ENCODE peak calls at places on chromosomes 2 and 18, in six cellular contexts. One of them, this sample, is unnamed.

GRCh38 chr18:74336656-74337055 is 21.0 kb downstream of the C18orf63 start:
- DNase-seq in Peyer's patch: no peak
- DNase-seq in mucosa of descending colon: no peak
- DNase-seq in stomach: no peak
- DNase-seq in mammary epithelial cell: no peak
- DNase-seq in lung: no peak
- DNase-seq in this sample: no peak

GRCh38 chr2:212311807-212312404 is 226.7 kb downstream of the ERBB4 start:
- DNase-seq in Peyer's patch: no peak
- DNase-seq in mucosa of descending colon: no peak
- DNase-seq in stomach: no peak
- DNase-seq in mammary epithelial cell: no peak
- DNase-seq in lung: no peak
- DNase-seq in this sample: no peak

GRCh38 chr2:68643011-68643873 is at the start of gene PROKR1:
- DNase-seq in Peyer's patch: no peak
- DNase-seq in mucosa of descending colon: peak; percentile 38
- DNase-seq in stomach: peak; percentile 57
- DNase-seq in mammary epithelial cell: peak; percentile 24
- DNase-seq in lung: peak; percentile 31
- DNase-seq in this sample: peak; percentile 51

GRCh38 chr2:240146141-240146561 is 5.7 kb upstream of the OTOS start:
- DNase-seq in Peyer's patch: no peak
- DNase-seq in mucosa of descending colon: no peak
- DNase-seq in stomach: no peak
- DNase-seq in mammary epithelial cell: no peak
- DNase-seq in lung: no peak
- DNase-seq in this sample: no peak

GRCh38 chr2:96083064-96083889 is 33.1 kb downstream of the ADRA2B start:
- DNase-seq in Peyer's patch: no peak
- DNase-seq in mucosa of descending colon: no peak
- DNase-seq in stomach: no peak
- DNase-seq in mammary epithelial cell: no peak
- DNase-seq in lung: no peak
- DNase-seq in this sample: no peak

GRCh38 chr2:165874445-165875039 is 79.0 kb downstream of the TTC21B start:
- DNase-seq in Peyer's patch: no peak
- DNase-seq in mucosa of descending colon: peak; percentile 48
- DNase-seq in stomach: no peak
- DNase-seq in mammary epithelial cell: peak; percentile 66
- DNase-seq in lung: no peak
- DNase-seq in this sample: peak; percentile 86

GRCh38 chr2:66445781-66446177 is 10.9 kb downstream of the MEIS1 start:
- DNase-seq in Peyer's patch: no peak
- DNase-seq in mucosa of descending colon: no peak
- DNase-seq in stomach: no peak
- DNase-seq in mammary epithelial cell: no peak
- DNase-seq in lung: no peak
- DNase-seq in this sample: no peak

GRCh38 chr18:12921178-12921577 is 26.6 kb upstream of the SEH1L start:
- DNase-seq in Peyer's patch: no peak
- DNase-seq in mucosa of descending colon: no peak
- DNase-seq in stomach: no peak
- DNase-seq in mammary epithelial cell: no peak
- DNase-seq in lung: no peak
- DNase-seq in this sample: no peak

GRCh38 chr2:111135910-111136297 is 15.2 kb downstream of the BCL2L11 start:
- DNase-seq in Peyer's patch: no peak
- DNase-seq in mucosa of descending colon: no peak
- DNase-seq in stomach: no peak
- DNase-seq in mammary epithelial cell: no peak
- DNase-seq in lung: peak; percentile 31
- DNase-seq in this sample: no peak

GRCh38 chr2:166632616-166633015 is 138.6 kb upstream of the SCN7A start:
- DNase-seq in Peyer's patch: no peak
- DNase-seq in mucosa of descending colon: no peak
- DNase-seq in stomach: no peak
- DNase-seq in mammary epithelial cell: peak; percentile 5
- DNase-seq in lung: no peak
- DNase-seq in this sample: peak; percentile 55

GRCh38 chr2:99622578-99622977 is 132.8 kb upstream of the REV1 start:
- DNase-seq in Peyer's patch: no peak
- DNase-seq in mucosa of descending colon: peak; percentile 14
- DNase-seq in stomach: no peak
- DNase-seq in mammary epithelial cell: no peak
- DNase-seq in lung: no peak
- DNase-seq in this sample: no peak

GRCh38 chr2:65432227-65433190 is at the start of gene SPRED2:
- DNase-seq in Peyer's patch: peak; percentile 75
- DNase-seq in mucosa of descending colon: peak; percentile 90
- DNase-seq in stomach: peak; percentile 90
- DNase-seq in mammary epithelial cell: peak; percentile 97
- DNase-seq in lung: peak; percentile 93
- DNase-seq in this sample: peak; percentile 98

GRCh38 chr18:9876867-9877654 is 8.7 kb upstream of the TXNDC2 start:
- DNase-seq in Peyer's patch: no peak
- DNase-seq in mucosa of descending colon: no peak
- DNase-seq in stomach: no peak
- DNase-seq in mammary epithelial cell: peak; percentile 81
- DNase-seq in lung: peak; percentile 36
- DNase-seq in this sample: peak; percentile 93

GRCh38 chr18:43277164-43277600 is at the start of gene SYT4:
- DNase-seq in Peyer's patch: no peak
- DNase-seq in mucosa of descending colon: peak; percentile 34
- DNase-seq in stomach: peak; percentile 47
- DNase-seq in mammary epithelial cell: peak; percentile 42
- DNase-seq in lung: no peak
- DNase-seq in this sample: peak; percentile 65

GRCh38 chr2:195445639-195446038 is 211.4 kb upstream of the SLC39A10 start:
- DNase-seq in Peyer's patch: no peak
- DNase-seq in mucosa of descending colon: no peak
- DNase-seq in stomach: no peak
- DNase-seq in mammary epithelial cell: no peak
- DNase-seq in lung: no peak
- DNase-seq in this sample: peak; percentile 23

GRCh38 chr18:62061812-62062211 is 125.0 kb downstream of the PIGN start:
- DNase-seq in Peyer's patch: no peak
- DNase-seq in mucosa of descending colon: no peak
- DNase-seq in stomach: no peak
- DNase-seq in mammary epithelial cell: no peak
- DNase-seq in lung: no peak
- DNase-seq in this sample: no peak
- H3K9me3 ChIP-seq in Peyer's patch: no peaks in the 10 kb centered on the region
- H3K9me3 ChIP-seq in mucosa of descending colon: no peaks in the 10 kb centered on the region
- H3K9me3 ChIP-seq in stomach: no peaks in the 10 kb centered on the region
- H3K9me3 ChIP-seq in mammary epithelial cell: no peaks in the 10 kb centered on the region
- H3K9me3 ChIP-seq in lung: peaks cover 2% of the 10 kb centered on the region
- H3K9me3 ChIP-seq in this sample: peaks cover 4% of the 10 kb centered on the region

DNA sequence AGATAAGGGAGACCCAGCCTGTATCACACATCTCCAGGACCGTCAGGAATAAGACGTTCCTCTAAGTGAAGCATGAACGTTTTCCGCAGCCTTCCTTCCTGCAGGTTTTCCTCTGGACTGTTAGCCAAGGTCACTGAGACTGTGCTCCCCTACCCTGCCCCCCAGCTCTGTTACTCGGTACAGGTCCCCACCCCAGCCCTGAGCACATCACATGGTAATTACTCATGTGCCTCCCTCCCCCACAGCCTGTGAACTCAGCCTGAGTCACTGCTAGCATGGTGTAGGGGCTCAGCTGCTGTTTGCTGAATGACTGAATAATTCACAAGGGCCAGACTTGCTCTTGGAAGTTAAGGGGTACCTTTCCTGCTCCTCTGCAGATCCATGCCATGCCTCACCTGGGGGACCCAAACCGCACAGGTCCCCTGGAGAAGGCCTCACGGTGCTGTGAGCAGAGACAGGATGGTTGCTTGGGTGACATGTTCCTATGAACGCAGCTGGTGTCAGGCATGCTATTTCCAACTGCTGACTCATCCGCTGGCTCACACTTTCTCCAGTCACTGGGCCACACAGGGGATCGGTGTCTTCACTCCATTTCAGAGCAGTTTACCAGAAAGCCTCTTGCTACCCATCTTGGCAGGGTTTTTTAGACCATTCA is 88.2 kb downstream of the PLB1 start:
- DNase-seq in Peyer's patch: no peak
- DNase-seq in mucosa of descending colon: peak; percentile 34
- DNase-seq in stomach: peak; percentile 50
- DNase-seq in mammary epithelial cell: peak; percentile 97
- DNase-seq in lung: peak; percentile 56
- DNase-seq in this sample: peak; percentile 87
- H3K4me3 ChIP-seq in Peyer's patch: no peak overlapping the region
- H3K4me3 ChIP-seq in mucosa of descending colon: no peak overlapping the region
- H3K4me3 ChIP-seq in stomach: no peak overlapping the region
- H3K4me3 ChIP-seq in mammary epithelial cell: no peak overlapping the region
- H3K4me3 ChIP-seq in lung: no peak overlapping the region
- H3K4me3 ChIP-seq in this sample: peak overlapping the region; percentile 63

GRCh38 chr2:5148392-5149085 is 543.6 kb upstream of the SOX11 start:
- DNase-seq in Peyer's patch: no peak
- DNase-seq in mucosa of descending colon: no peak
- DNase-seq in stomach: no peak
- DNase-seq in mammary epithelial cell: peak; percentile 67
- DNase-seq in lung: no peak
- DNase-seq in this sample: no peak
- H3K9me3 ChIP-seq in Peyer's patch: no peaks in the 10 kb centered on the region
- H3K9me3 ChIP-seq in mucosa of descending colon: peaks cover 73% of the 10 kb centered on the region
- H3K9me3 ChIP-seq in stomach: no peaks in the 10 kb centered on the region
- H3K9me3 ChIP-seq in mammary epithelial cell: no peaks in the 10 kb centered on the region
- H3K9me3 ChIP-seq in lung: peaks cover 12% of the 10 kb centered on the region
- H3K9me3 ChIP-seq in this sample: peaks cover 9% of the 10 kb centered on the region

DNA sequence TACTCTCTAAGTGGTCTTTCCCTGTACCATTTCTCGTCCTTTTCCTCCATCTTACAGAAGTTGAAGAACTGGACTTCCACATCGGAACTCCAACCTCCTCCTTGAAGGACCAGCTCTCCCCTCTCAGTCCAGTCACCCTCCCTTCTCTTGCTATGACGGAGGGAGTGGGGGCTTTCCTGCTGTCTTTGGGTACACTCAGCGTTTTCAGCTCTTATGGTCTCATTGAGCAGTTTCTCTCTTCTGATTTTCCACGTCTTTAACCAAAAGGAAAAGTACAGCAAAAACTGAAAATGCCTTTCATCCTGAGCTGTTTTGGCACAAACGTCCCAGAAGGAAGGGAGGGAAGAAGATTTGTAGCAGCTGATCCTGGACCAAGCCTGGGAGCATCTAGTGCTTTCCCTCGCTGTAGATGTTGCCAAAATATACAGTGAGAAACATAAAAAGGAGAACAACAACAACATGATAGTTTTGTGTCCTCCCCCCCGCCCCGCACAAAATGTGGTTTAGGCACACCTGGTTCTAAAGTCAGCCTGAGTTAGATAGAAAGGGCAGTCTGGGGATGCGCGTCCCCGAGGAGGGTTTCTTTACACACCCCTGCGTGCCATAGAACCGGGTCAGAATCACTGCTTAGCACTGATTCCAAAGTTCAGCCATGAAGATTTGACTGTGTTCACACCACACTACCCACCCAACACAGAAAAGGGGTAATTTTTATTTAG is 53.5 kb downstream of the SLC40A1 start:
- DNase-seq in Peyer's patch: no peak
- DNase-seq in mucosa of descending colon: no peak
- DNase-seq in stomach: no peak
- DNase-seq in mammary epithelial cell: no peak
- DNase-seq in lung: no peak
- DNase-seq in this sample: no peak
- H3K4me3 ChIP-seq in Peyer's patch: no peak overlapping the region
- H3K4me3 ChIP-seq in mucosa of descending colon: no peak overlapping the region
- H3K4me3 ChIP-seq in stomach: no peak overlapping the region
- H3K4me3 ChIP-seq in mammary epithelial cell: no peak overlapping the region
- H3K4me3 ChIP-seq in lung: no peak overlapping the region
- H3K4me3 ChIP-seq in this sample: peak overlapping the region; percentile 24

GRCh38 chr18:24200899-24201298 is 62.0 kb downstream of the CABYR start:
- DNase-seq in Peyer's patch: no peak
- DNase-seq in mucosa of descending colon: no peak
- DNase-seq in stomach: no peak
- DNase-seq in mammary epithelial cell: no peak
- DNase-seq in lung: no peak
- DNase-seq in this sample: no peak
- H3K9me3 ChIP-seq in Peyer's patch: no peaks in the 10 kb centered on the region
- H3K9me3 ChIP-seq in mucosa of descending colon: no peaks in the 10 kb centered on the region
- H3K9me3 ChIP-seq in stomach: no peaks in the 10 kb centered on the region
- H3K9me3 ChIP-seq in mammary epithelial cell: no peaks in the 10 kb centered on the region
- H3K9me3 ChIP-seq in lung: no peaks in the 10 kb centered on the region
- H3K9me3 ChIP-seq in this sample: no peaks in the 10 kb centered on the region

GRCh38 chr2:190327995-190328394 is 8.4 kb upstream of the HIBCH start:
- DNase-seq in Peyer's patch: no peak
- DNase-seq in mucosa of descending colon: no peak
- DNase-seq in stomach: no peak
- DNase-seq in mammary epithelial cell: no peak
- DNase-seq in lung: no peak
- DNase-seq in this sample: no peak
- H3K4me3 ChIP-seq in Peyer's patch: no peak overlapping the region
- H3K4me3 ChIP-seq in mucosa of descending colon: no peak overlapping the region
- H3K4me3 ChIP-seq in stomach: no peak overlapping the region
- H3K4me3 ChIP-seq in mammary epithelial cell: no peak overlapping the region
- H3K4me3 ChIP-seq in lung: no peak overlapping the region
- H3K4me3 ChIP-seq in this sample: no peak overlapping the region

GRCh38 chr18:50659091-50660003 is 99.5 kb downstream of the MAPK4 start:
- DNase-seq in Peyer's patch: no peak
- DNase-seq in mucosa of descending colon: no peak
- DNase-seq in stomach: no peak
- DNase-seq in mammary epithelial cell: peak; percentile 61
- DNase-seq in lung: no peak
- DNase-seq in this sample: no peak
- H3K9me3 ChIP-seq in Peyer's patch: no peaks in the 10 kb centered on the region
- H3K9me3 ChIP-seq in mucosa of descending colon: peaks cover 5% of the 10 kb centered on the region
- H3K9me3 ChIP-seq in stomach: no peaks in the 10 kb centered on the region
- H3K9me3 ChIP-seq in mammary epithelial cell: no peaks in the 10 kb centered on the region
- H3K9me3 ChIP-seq in lung: peaks cover 2% of the 10 kb centered on the region
- H3K9me3 ChIP-seq in this sample: peaks cover 15% of the 10 kb centered on the region

DNA sequence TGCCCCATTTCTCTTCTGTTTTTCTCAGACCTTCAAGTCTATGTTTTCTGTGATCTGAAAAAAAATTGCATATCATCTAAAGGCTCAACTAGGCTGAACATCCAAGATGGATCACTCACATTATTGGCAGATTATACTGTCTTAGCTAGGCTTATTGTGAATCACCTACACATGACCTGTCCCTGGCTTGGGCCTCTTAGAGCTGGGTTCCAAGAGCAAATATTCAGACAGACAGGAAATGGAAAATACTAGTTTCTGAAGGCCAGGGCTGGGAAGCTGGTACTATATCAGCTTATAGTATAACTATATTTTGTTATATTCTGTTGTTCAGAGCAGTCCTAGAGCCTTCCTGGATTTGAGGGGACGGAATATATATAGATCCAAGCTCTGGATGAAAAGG is 90.3 kb downstream of the PIK3C3 start:
- DNase-seq in Peyer's patch: no peak
- DNase-seq in mucosa of descending colon: no peak
- DNase-seq in stomach: no peak
- DNase-seq in mammary epithelial cell: no peak
- DNase-seq in lung: no peak
- DNase-seq in this sample: no peak
- H3K4me3 ChIP-seq in Peyer's patch: no peak overlapping the region
- H3K4me3 ChIP-seq in mucosa of descending colon: no peak overlapping the region
- H3K4me3 ChIP-seq in stomach: no peak overlapping the region
- H3K4me3 ChIP-seq in mammary epithelial cell: no peak overlapping the region
- H3K4me3 ChIP-seq in lung: no peak overlapping the region
- H3K4me3 ChIP-seq in this sample: no peak overlapping the region